ENCODE peak calls at places on chromosome 22, in eight cellular contexts. A, M, H, R, G, I, O and E are unnamed samples.

GRCh38 chr22:32509045-32509444 is 34.4 kb downstream of the FBXO7 start:
- DNase-seq in A (no peak), M (no peak), H (no peak), R (no peak), G (no peak), I (no peak), O (no peak), E (no peak)

GRCh38 chr22:17492247-17492646 is 71.1 kb upstream of the SLC25A18 start:
- DNase-seq in A (no peak), M (no peak), H (no peak), R (no peak), G (no peak), I (no peak), O (peak; percentile 66), E (no peak)

GRCh38 chr22:44210721-44211120 is 30.0 kb downstream of the PARVG start:
- DNase-seq in A (no peak), M (no peak), H (no peak), R (no peak), G (peak; percentile 47), I (peak; percentile 73), O (no peak), E (no peak)

GRCh38 chr22:30325065-30325720 is 1.5 kb downstream of the TBC1D10A start:
- DNase-seq in A (peak; percentile 76), M (peak; percentile 38), H (peak; percentile 66), R (no peak), G (peak; percentile 83), I (peak; percentile 74), O (peak; percentile 6), E (no peak)

GRCh38 chr22:38073150-38074130 is 10.5 kb downstream of the SLC16A8 start:
- DNase-seq in A (no peak), M (peak; percentile 4), H (no peak), R (no peak), G (no peak), I (no peak), O (no peak), E (no peak)

GRCh38 chr22:41512421-41513194 is 31.7 kb downstream of the POLR3H start:
- DNase-seq in A (peak; percentile 52), M (peak; percentile 66), H (no peak), R (no peak), G (no peak), I (peak; percentile 76), O (peak; percentile 81), E (no peak)

GRCh38 chr22:45318168-45318557 is 8.4 kb downstream of the FAM118A start:
- DNase-seq in A (no peak), M (peak; percentile 79), H (peak; percentile 89), R (peak; percentile 78), G (peak; percentile 94), I (peak; percentile 93), O (peak; percentile 44), E (peak; percentile 74)

GRCh38 chr22:26445577-26446275 is 16.7 kb downstream of the ASPHD2 start:
- DNase-seq in A (peak; percentile 32), M (no peak), H (no peak), R (no peak), G (no peak), I (no peak), O (no peak), E (no peak)

GRCh38 chr22:46862418-46863324 is 100.2 kb downstream of the TBC1D22A start:
- DNase-seq in A (no peak), M (no peak), H (no peak), R (no peak), G (no peak), I (no peak), O (no peak), E (no peak)

GRCh38 chr22:39115976-39116621 is 19.1 kb downstream of the APOBEC3H start:
- DNase-seq in A (no peak), M (no peak), H (no peak), R (no peak), G (no peak), I (no peak), O (no peak), E (no peak)

GRCh38 chr22:39115570-39115969 is 18.5 kb downstream of the APOBEC3H start:
- DNase-seq in A (no peak), M (no peak), H (no peak), R (no peak), G (no peak), I (no peak), O (no peak), E (no peak)

GRCh38 chr22:39120983-39121382 is 23.9 kb downstream of the APOBEC3H start:
- DNase-seq in A (no peak), M (no peak), H (no peak), R (no peak), G (no peak), I (no peak), O (no peak), E (no peak)

GRCh38 chr22:39114157-39114511 is 17.1 kb downstream of the APOBEC3H start:
- DNase-seq in A (no peak), M (no peak), H (no peak), R (no peak), G (no peak), I (no peak), O (no peak), E (no peak)

DNA sequence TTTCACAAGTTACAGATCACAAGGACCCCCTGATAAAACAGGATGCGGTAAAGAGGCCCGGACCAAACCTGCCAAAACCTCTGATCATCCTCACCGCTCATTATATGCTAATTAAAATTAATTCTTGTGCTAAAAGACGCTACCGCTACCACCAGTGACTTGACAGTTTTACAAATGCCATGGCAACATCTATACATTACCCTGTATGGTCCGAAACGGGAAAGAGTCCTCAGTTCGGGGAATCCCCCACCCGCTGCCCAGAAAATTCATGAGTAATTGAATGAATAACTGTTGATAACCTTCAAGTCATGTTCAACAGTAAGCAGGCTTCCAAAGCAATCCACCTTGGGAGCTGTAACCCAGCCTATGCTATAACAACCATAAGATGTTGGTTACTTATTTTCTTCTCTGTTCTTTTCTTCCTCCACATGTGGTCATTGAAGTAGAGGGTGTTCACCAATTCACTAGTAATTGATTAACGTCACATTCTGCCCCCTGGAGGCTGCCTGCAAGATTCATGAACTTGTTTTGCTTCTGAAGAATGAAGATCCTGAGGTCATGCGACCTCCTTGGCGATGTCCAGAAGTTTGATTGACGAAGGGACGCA is 20.6 kb downstream of the APOBEC3H start:
- DNase-seq in A (peak; percentile 36), M (no peak), H (peak; percentile 32), R (peak; percentile 53), G (peak; percentile 56), I (peak; percentile 70), O (peak; percentile 74), E (no peak)
- H3K27ac ChIP-seq in A (no peak overlapping the region), M (no peak overlapping the region), H (no peak overlapping the region), R (peak overlapping the region; percentile 70), G (no peak overlapping the region), I (no peak overlapping the region), O (no peak overlapping the region), E (no peak overlapping the region)

GRCh38 chr22:35376728-35377472 is 4.0 kb upstream of the HMOX1 start:
- DNase-seq in A (peak; percentile 91), M (peak; percentile 92), H (peak; percentile 95), R (no peak), G (peak; percentile 98), I (peak; percentile 99), O (peak; percentile 90), E (peak; percentile 93)
- H3K4me3 ChIP-seq in A (no peak overlapping the region), M (no peak overlapping the region), H (no peak overlapping the region), R (no peak overlapping the region), G (no peak overlapping the region), I (peak overlapping the region; percentile 9), O (no peak overlapping the region), E (no peak overlapping the region)

GRCh38 chr22:19892925-19893324 is 38.3 kb upstream of the GNB1L start:
- DNase-seq in A (no peak), M (no peak), H (no peak), R (no peak), G (no peak), I (no peak), O (no peak), E (no peak)

GRCh38 chr22:19891350-19892248 is 36.9 kb upstream of the GNB1L start:
- DNase-seq in A (no peak), M (no peak), H (no peak), R (peak; percentile 56), G (no peak), I (peak; percentile 43), O (no peak), E (no peak)

GRCh38 chr22:19892249-19892879 is 37.7 kb upstream of the GNB1L start:
- DNase-seq in A (no peak), M (no peak), H (no peak), R (peak; percentile 21), G (no peak), I (peak; percentile 29), O (no peak), E (no peak)

GRCh38 chr22:19895160-19895849 is 40.6 kb upstream of the GNB1L start:
- DNase-seq in A (no peak), M (no peak), H (no peak), R (no peak), G (no peak), I (no peak), O (no peak), E (no peak)

DNA sequence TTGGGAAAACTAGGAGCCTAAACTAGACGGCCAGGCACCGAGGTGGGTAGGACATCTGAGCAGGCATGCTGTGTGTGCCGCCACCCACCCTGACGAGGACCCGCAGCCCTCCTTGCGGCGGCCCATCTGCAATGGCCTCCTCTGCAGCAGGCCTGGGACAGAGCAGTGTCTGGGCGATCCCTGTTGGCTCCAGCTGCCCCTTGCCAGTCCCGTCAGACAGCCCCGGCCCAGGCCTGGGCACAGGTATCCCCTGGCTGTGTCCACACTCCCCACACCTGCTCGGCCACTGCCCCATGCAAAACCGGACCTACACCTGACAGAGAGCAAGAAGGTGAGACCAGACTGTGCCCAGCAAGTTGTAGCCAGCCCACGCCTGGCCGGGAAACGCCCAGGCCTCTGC is 38.7 kb upstream of the GNB1L start:
- DNase-seq in A (no peak), M (no peak), H (no peak), R (no peak), G (no peak), I (no peak), O (no peak), E (no peak)
- H3K27ac ChIP-seq in A (peak overlapping the region; percentile 39), M (no peak overlapping the region), H (no peak overlapping the region), R (no peak overlapping the region), G (no peak overlapping the region), I (no peak overlapping the region), O (no peak overlapping the region), E (no peak overlapping the region)

GRCh38 chr22:28111501-28111900 is 192.4 kb upstream of the PITPNB start:
- DNase-seq in A (no peak), M (no peak), H (no peak), R (no peak), G (no peak), I (no peak), O (no peak), E (no peak)
- H3K4me3 ChIP-seq in A (no peak overlapping the region), M (no peak overlapping the region), H (no peak overlapping the region), R (no peak overlapping the region), G (no peak overlapping the region), I (no peak overlapping the region), O (no peak overlapping the region), E (no peak overlapping the region)

GRCh38 chr22:43129426-43130425 is 13.5 kb downstream of the MCAT start:
- DNase-seq in A (no peak), M (no peak), H (no peak), R (no peak), G (no peak), I (no peak), O (no peak), E (no peak)
- H3K27ac ChIP-seq in A (no peak overlapping the region), M (no peak overlapping the region), H (no peak overlapping the region), R (no peak overlapping the region), G (no peak overlapping the region), I (no peak overlapping the region), O (no peak overlapping the region), E (no peak overlapping the region)